ENCODE peak calls at places on chromosomes 12 and 14, in five cellular contexts. One of them, this sample, is unnamed.
A peak's percentile ranks its signal among the peaks of the same experiment; 100 is the strongest.

GRCh38 chr12:48482198-48482597 is at the start of gene C12orf54:
- DNase-seq in mesendoderm: no peak
- DNase-seq in IMR-90: no peak
- DNase-seq in mesenchymal stem cell: no peak
- DNase-seq in H9: no peak
- DNase-seq in this sample: no peak

GRCh38 chr12:66500841-66501240 is 178.0 kb downstream of the GRIP1 start:
- DNase-seq in mesendoderm: no peak
- DNase-seq in mesenchymal stem cell: no peak
- DNase-seq in H9: no peak
- DNase-seq in IMR-90: no peak
- DNase-seq in this sample: no peak

GRCh38 chr14:68856572-68856971 is 63.7 kb upstream of the ZFP36L1 start:
- DNase-seq in mesenchymal stem cell: no peak
- DNase-seq in mesendoderm: no peak
- DNase-seq in H9: no peak
- DNase-seq in IMR-90: no peak
- DNase-seq in this sample: no peak

GRCh38 chr12:31006416-31007152 is 67.1 kb upstream of the DDX11 start:
- DNase-seq in mesenchymal stem cell: no peak
- DNase-seq in H9: no peak
- DNase-seq in mesendoderm: no peak
- DNase-seq in IMR-90: no peak
- DNase-seq in this sample: no peak

GRCh38 chr12:53236443-53237111 is 4.6 kb upstream of the RARG start:
- DNase-seq in mesenchymal stem cell: no peak
- DNase-seq in IMR-90: no peak
- DNase-seq in mesendoderm: no peak
- DNase-seq in H9: peak; percentile 21
- DNase-seq in this sample: no peak

GRCh38 chr14:64707661-64708060 is 3.4 kb downstream of the PLEKHG3 start:
- DNase-seq in mesendoderm: peak; percentile 44
- DNase-seq in H9: no peak
- DNase-seq in IMR-90: peak; percentile 85
- DNase-seq in mesenchymal stem cell: peak; percentile 92
- DNase-seq in this sample: peak; percentile 94

GRCh38 chr12:80222261-80222660 is 122.9 kb downstream of the OTOGL start:
- DNase-seq in mesenchymal stem cell: no peak
- DNase-seq in mesendoderm: no peak
- DNase-seq in IMR-90: peak; percentile 27
- DNase-seq in H9: no peak
- DNase-seq in this sample: no peak

GRCh38 chr12:101715045-101715444 is 17.6 kb downstream of the CHPT1 start:
- DNase-seq in IMR-90: no peak
- DNase-seq in mesendoderm: no peak
- DNase-seq in H9: no peak
- DNase-seq in mesenchymal stem cell: no peak
- DNase-seq in this sample: no peak

GRCh38 chr14:75800792-75801191 is 139.7 kb downstream of the TTLL5 start:
- DNase-seq in mesendoderm: peak; percentile 70
- DNase-seq in IMR-90: no peak
- DNase-seq in H9: peak; percentile 69
- DNase-seq in mesenchymal stem cell: no peak
- DNase-seq in this sample: no peak

GRCh38 chr12:28610401-28611114 is 420.3 kb downstream of the CCDC91 start:
- DNase-seq in IMR-90: no peak
- DNase-seq in mesendoderm: no peak
- DNase-seq in mesenchymal stem cell: no peak
- DNase-seq in H9: no peak
- DNase-seq in this sample: no peak

GRCh38 chr12:14578646-14579045 is 11.0 kb upstream of the PLBD1 start:
- DNase-seq in mesendoderm: no peak
- DNase-seq in H9: no peak
- DNase-seq in IMR-90: no peak
- DNase-seq in mesenchymal stem cell: no peak
- DNase-seq in this sample: no peak

GRCh38 chr14:75832621-75833297 is 149.0 kb downstream of the TGFB3 start:
- DNase-seq in H9: no peak
- DNase-seq in mesenchymal stem cell: no peak
- DNase-seq in IMR-90: peak; percentile 87
- DNase-seq in mesendoderm: no peak
- DNase-seq in this sample: peak; percentile 87

GRCh38 chr12:92735131-92735721 is 32.4 kb downstream of the PLEKHG7 start:
- DNase-seq in mesenchymal stem cell: peak; percentile 98
- DNase-seq in IMR-90: peak; percentile 92
- DNase-seq in mesendoderm: peak; percentile 67
- DNase-seq in H9: no peak
- DNase-seq in this sample: no peak

GRCh38 chr12:89424394-89424793 is 72.1 kb upstream of the DUSP6 start:
- DNase-seq in mesenchymal stem cell: no peak
- DNase-seq in IMR-90: no peak
- DNase-seq in H9: no peak
- DNase-seq in mesendoderm: no peak
- DNase-seq in this sample: no peak

GRCh38 chr14:99377951-99378350 is 102.7 kb downstream of the SETD3 start:
- DNase-seq in mesendoderm: no peak
- DNase-seq in H9: no peak
- DNase-seq in IMR-90: no peak
- DNase-seq in mesenchymal stem cell: no peak
- DNase-seq in this sample: no peak

GRCh38 chr12:108681317-108681716 is 47.6 kb upstream of the SELPLG start:
- DNase-seq in mesendoderm: no peak
- DNase-seq in IMR-90: no peak
- DNase-seq in mesenchymal stem cell: no peak
- DNase-seq in H9: no peak
- DNase-seq in this sample: no peak

GRCh38 chr12:65881965-65882413 is 57.7 kb downstream of the HMGA2 start:
- DNase-seq in IMR-90: peak; percentile 38
- DNase-seq in H9: peak; percentile 60
- DNase-seq in mesendoderm: no peak
- DNase-seq in mesenchymal stem cell: no peak
- DNase-seq in this sample: peak; percentile 49

GRCh38 chr12:67362526-67362925 is 93.4 kb downstream of the CAND1 start:
- DNase-seq in mesendoderm: no peak
- DNase-seq in IMR-90: no peak
- DNase-seq in H9: no peak
- DNase-seq in mesenchymal stem cell: no peak
- DNase-seq in this sample: no peak

GRCh38 chr14:93759781-93760307 is 28.4 kb downstream of the PRIMA1 start:
- DNase-seq in mesendoderm: no peak
- DNase-seq in H9: no peak
- DNase-seq in IMR-90: no peak
- DNase-seq in mesenchymal stem cell: no peak
- DNase-seq in this sample: no peak

GRCh38 chr12:108939594-108939993 is 59.7 kb downstream of the DAO start:
- DNase-seq in IMR-90: peak; percentile 13
- DNase-seq in H9: peak; percentile 57
- DNase-seq in mesendoderm: peak; percentile 73
- DNase-seq in mesenchymal stem cell: peak; percentile 28
- DNase-seq in this sample: peak; percentile 44

GRCh38 chr12:103560604-103561101 is 26.4 kb upstream of the STAB2 start:
- DNase-seq in H9: no peak
- DNase-seq in IMR-90: peak; percentile 98
- DNase-seq in mesendoderm: peak; percentile 86
- DNase-seq in mesenchymal stem cell: peak; percentile 96
- DNase-seq in this sample: peak; percentile 92

GRCh38 chr12:109098142-109098652 is 800 bp downstream of the UNG start:
- DNase-seq in mesenchymal stem cell: peak; percentile 81
- DNase-seq in IMR-90: peak; percentile 60
- DNase-seq in H9: no peak
- DNase-seq in mesendoderm: no peak
- DNase-seq in this sample: peak; percentile 61

GRCh38 chr14:22487401-22487800 is 101.6 kb downstream of the DAD1 start:
- DNase-seq in mesenchymal stem cell: no peak
- DNase-seq in mesendoderm: no peak
- DNase-seq in IMR-90: no peak
- DNase-seq in H9: no peak
- DNase-seq in this sample: no peak

GRCh38 chr12:28780096-28780495 is 369.0 kb upstream of the FAR2 start:
- DNase-seq in H9: no peak
- DNase-seq in mesenchymal stem cell: peak; percentile 93
- DNase-seq in IMR-90: peak; percentile 81
- DNase-seq in mesendoderm: no peak
- DNase-seq in this sample: peak; percentile 41

GRCh38 chr12:112191840-112192321 is 66.5 kb downstream of the TRAFD1 start:
- DNase-seq in mesenchymal stem cell: peak; percentile 32
- DNase-seq in H9: no peak
- DNase-seq in IMR-90: peak; percentile 21
- DNase-seq in mesendoderm: peak; percentile 81
- DNase-seq in this sample: no peak

GRCh38 chr14:72541546-72541945 is 352.4 kb downstream of the DPF3 start:
- DNase-seq in IMR-90: no peak
- DNase-seq in H9: no peak
- DNase-seq in mesendoderm: no peak
- DNase-seq in mesenchymal stem cell: no peak
- DNase-seq in this sample: no peak

GRCh38 chr12:65824314-65824563 is at the start of gene HMGA2:
- DNase-seq in IMR-90: peak; percentile 84
- DNase-seq in mesendoderm: no peak
- DNase-seq in H9: no peak
- DNase-seq in mesenchymal stem cell: no peak
- DNase-seq in this sample: peak; percentile 12

GRCh38 chr12:38771871-38772270 is 133.5 kb downstream of the CPNE8 start:
- DNase-seq in H9: no peak
- DNase-seq in mesenchymal stem cell: peak; percentile 27
- DNase-seq in mesendoderm: no peak
- DNase-seq in IMR-90: no peak
- DNase-seq in this sample: no peak

GRCh38 chr12:27243804-27244679 is at the start of gene STK38L:
- DNase-seq in mesendoderm: peak; percentile 98
- DNase-seq in H9: peak; percentile 99
- DNase-seq in mesenchymal stem cell: peak; percentile 94
- DNase-seq in IMR-90: peak; percentile 93
- DNase-seq in this sample: peak; percentile 99

GRCh38 chr12:108173160-108173559 is 44.1 kb downstream of the WSCD2 start:
- DNase-seq in mesenchymal stem cell: no peak
- DNase-seq in IMR-90: no peak
- DNase-seq in H9: peak; percentile 62
- DNase-seq in mesendoderm: peak; percentile 33
- DNase-seq in this sample: no peak

GRCh38 chr12:124441443-124442190 is 125.8 kb downstream of the NCOR2 start:
- DNase-seq in IMR-90: peak; percentile 92
- DNase-seq in mesenchymal stem cell: peak; percentile 93
- DNase-seq in H9: no peak
- DNase-seq in mesendoderm: no peak
- DNase-seq in this sample: no peak

DNA sequence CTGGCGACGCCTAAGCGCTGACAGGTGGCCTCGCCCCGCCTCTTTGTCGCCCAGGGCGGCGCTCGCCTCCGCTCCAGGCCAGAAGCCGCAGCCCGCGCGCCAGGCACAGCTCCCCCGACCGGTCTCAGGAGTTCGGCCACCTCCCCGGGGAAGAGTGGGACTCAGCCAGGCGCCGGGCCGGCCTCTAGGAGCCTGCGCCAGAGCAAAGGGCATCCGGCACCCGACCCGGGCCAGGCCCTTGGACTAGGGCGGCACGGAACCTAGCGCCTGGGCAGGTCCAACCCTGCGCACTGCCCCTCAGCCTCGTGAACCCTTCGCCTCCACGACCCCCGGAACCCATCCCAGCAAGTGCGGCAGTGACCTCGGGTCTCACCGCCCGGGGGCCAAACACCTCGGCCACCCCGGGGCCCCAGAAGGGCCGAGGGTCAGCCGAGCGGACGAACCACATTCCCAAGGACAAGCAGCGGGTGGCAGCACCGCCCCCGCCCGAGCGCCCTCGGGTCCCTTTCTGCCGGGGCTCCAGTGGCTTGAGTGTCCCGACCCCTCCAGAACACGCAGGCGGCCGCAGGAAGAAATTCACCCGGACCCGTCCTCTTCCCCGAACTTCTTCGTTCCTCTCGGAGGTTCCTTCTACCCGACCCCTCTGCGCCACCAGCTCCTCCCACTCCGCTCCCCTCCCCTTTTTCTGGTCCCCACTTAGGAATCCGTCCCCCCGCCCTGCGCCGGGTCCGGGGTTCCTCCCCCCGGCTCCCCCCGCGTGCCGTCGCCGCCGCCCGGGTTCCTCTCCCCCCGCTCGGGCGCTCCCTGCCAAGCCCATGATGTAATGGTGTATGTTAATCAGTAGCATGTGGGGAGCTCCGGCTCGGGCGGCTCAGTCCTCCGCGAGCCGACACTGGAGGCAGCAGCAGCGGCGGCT is 1.4 kb upstream of the SAMD4A start:
- DNase-seq in mesendoderm: peak; percentile 94
- DNase-seq in H9: peak; percentile 88
- DNase-seq in IMR-90: peak; percentile 90
- DNase-seq in mesenchymal stem cell: peak; percentile 93
- DNase-seq in this sample: peak; percentile 96
- H2BK5ac ChIP-seq in mesendoderm: no peak overlapping the region
- H2BK5ac ChIP-seq in H9: no peak overlapping the region
- H2BK5ac ChIP-seq in IMR-90: peak overlapping the region; percentile 95
- H2BK5ac ChIP-seq in mesenchymal stem cell: peak overlapping the region; percentile 86
- H2BK5ac ChIP-seq in this sample: peak overlapping the region; percentile 91

DNA sequence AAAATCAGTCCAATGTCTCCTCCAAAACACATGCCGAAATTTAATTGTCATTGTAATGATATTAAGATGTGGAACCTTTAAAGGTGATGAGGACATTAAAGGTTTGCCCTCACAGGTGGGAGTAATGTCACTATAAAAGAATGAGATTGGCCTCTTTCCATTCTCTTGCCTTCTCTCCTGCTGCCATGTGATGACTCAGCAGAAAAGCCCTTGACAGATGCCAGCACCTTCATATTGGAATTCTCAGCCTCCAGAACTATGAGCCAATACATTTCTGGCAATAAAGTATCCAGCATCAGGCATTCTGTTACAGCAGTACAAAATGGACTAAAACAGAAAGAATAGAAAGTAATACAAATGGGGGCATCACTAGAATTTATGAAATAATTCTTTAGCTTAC is 609.7 kb downstream of the SLC16A7 start:
- DNase-seq in IMR-90: peak; percentile 41
- DNase-seq in H9: no peak
- DNase-seq in mesenchymal stem cell: peak; percentile 7
- DNase-seq in mesendoderm: peak; percentile 59
- DNase-seq in this sample: no peak
- H2BK5ac ChIP-seq in IMR-90: no peak overlapping the region
- H2BK5ac ChIP-seq in H9: no peak overlapping the region
- H2BK5ac ChIP-seq in mesenchymal stem cell: no peak overlapping the region
- H2BK5ac ChIP-seq in mesendoderm: no peak overlapping the region
- H2BK5ac ChIP-seq in this sample: no peak overlapping the region

GRCh38 chr14:66507181-66507721 is 696 bp upstream of the GPHN start:
- DNase-seq in mesendoderm: no peak
- DNase-seq in mesenchymal stem cell: no peak
- DNase-seq in IMR-90: no peak
- DNase-seq in H9: no peak
- DNase-seq in this sample: no peak
- H2BK5ac ChIP-seq in mesendoderm: peak overlapping the region; percentile 68
- H2BK5ac ChIP-seq in mesenchymal stem cell: peak overlapping the region; percentile 21
- H2BK5ac ChIP-seq in IMR-90: peak overlapping the region; percentile 18
- H2BK5ac ChIP-seq in H9: no peak overlapping the region
- H2BK5ac ChIP-seq in this sample: peak overlapping the region; percentile 47

DNA sequence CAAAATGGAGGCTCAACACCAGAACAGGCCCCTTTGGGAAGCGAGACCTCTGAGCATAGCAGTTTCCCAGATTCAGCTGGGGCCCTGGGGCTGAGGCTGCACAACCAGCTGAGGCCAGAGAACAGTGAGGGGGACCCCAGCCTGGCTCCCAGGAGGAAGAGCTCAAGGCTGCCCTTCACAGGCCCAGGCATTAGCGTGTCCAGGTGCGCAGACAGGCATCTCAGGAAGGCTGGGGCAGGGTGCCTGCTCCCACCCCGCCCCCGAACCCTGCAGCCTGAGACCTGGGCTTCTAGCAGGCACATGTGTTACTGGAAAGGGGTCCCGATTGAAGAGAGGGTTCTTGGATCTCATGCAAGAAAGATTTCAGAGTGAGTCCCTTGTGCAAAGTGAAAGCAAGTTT is 27.2 kb downstream of the CALM1 start:
- DNase-seq in mesendoderm: no peak
- DNase-seq in mesenchymal stem cell: no peak
- DNase-seq in IMR-90: no peak
- DNase-seq in H9: no peak
- DNase-seq in this sample: no peak
- H2BK5ac ChIP-seq in mesendoderm: no peak overlapping the region
- H2BK5ac ChIP-seq in mesenchymal stem cell: no peak overlapping the region
- H2BK5ac ChIP-seq in IMR-90: no peak overlapping the region
- H2BK5ac ChIP-seq in H9: no peak overlapping the region
- H2BK5ac ChIP-seq in this sample: no peak overlapping the region